ENCODE peak calls at places on chromosomes 11 and 22, in ten cellular contexts. Z is uterus, W is IMR-90, V is Peyer's patch, E is body of pancreas, N is prostate gland, G is stomach, Q is esophagus muscularis mucosa, A is tibial nerve, J is spleen. X is an unnamed sample.

GRCh38 chr11:26806209-26806608 is 84.3 kb upstream of the SLC5A12 start:
- DNase-seq in J (no peak), Z (no peak), Q (no peak), G (no peak), N (no peak), A (no peak), E (no peak), V (no peak), W (peak; percentile 22), X (no peak)

GRCh38 chr22:32951807-32952153 is 106.4 kb downstream of the SYN3 start:
- DNase-seq in V (no peak), N (no peak), Z (peak; percentile 23), E (peak; percentile 35), A (no peak), G (no peak), W (no peak), J (peak; percentile 75), Q (no peak), X (no peak)

GRCh38 chr11:58525037-58525614 is 17.2 kb upstream of the OR5B21 start:
- DNase-seq in N (no peak), E (peak; percentile 28), G (no peak), J (no peak), Z (no peak), V (peak; percentile 63), A (no peak), W (no peak), Q (no peak), X (no peak)

GRCh38 chr11:14381968-14382367 is 23.0 kb upstream of the RRAS2 start:
- DNase-seq in G (no peak), J (no peak), E (no peak), N (no peak), Z (no peak), W (no peak), Q (no peak), V (no peak), A (no peak), X (no peak)

GRCh38 chr11:128201006-128201405 is 386.4 kb downstream of the ETS1 start:
- DNase-seq in N (no peak), Q (no peak), E (no peak), W (no peak), J (no peak), V (no peak), Z (no peak), A (no peak), G (no peak), X (no peak)

GRCh38 chr11:63802637-63803414 is 10.4 kb upstream of the SPINDOC start:
- DNase-seq in Q (no peak), W (peak; percentile 57), J (peak; percentile 29), V (no peak), E (no peak), G (no peak), A (no peak), N (no peak), Z (no peak), X (no peak)

GRCh38 chr11:103633037-103633788 is 403.2 kb upstream of the DDI1 start:
- DNase-seq in E (no peak), V (no peak), Z (no peak), W (peak; percentile 59), A (no peak), G (no peak), Q (no peak), N (no peak), J (no peak), X (no peak)

GRCh38 chr11:16293204-16293681 is 63.1 kb downstream of the SOX6 start:
- DNase-seq in V (no peak), G (no peak), W (peak; percentile 76), Q (no peak), J (no peak), A (no peak), Z (no peak), E (no peak), N (no peak), X (no peak)

GRCh38 chr22:38348751-38349496 is 31.7 kb upstream of the CSNK1E start:
- DNase-seq in Q (peak; percentile 87), J (peak; percentile 56), E (no peak), Z (peak; percentile 8), N (no peak), V (no peak), W (no peak), A (peak; percentile 4), G (peak; percentile 21), X (no peak)

GRCh38 chr11:65417221-65417701 is 5.3 kb upstream of the NEAT1 start:
- DNase-seq in Q (no peak), E (peak; percentile 60), W (no peak), A (peak; percentile 34), V (peak; percentile 69), G (peak; percentile 44), N (peak; percentile 36), Z (peak; percentile 45), J (peak; percentile 92), X (peak; percentile 52)

GRCh38 chr22:37708580-37709444 is 12.0 kb downstream of the TRIOBP start:
- DNase-seq in Q (no peak), Z (no peak), J (peak; percentile 80), V (no peak), G (no peak), W (no peak), N (no peak), E (peak; percentile 25), A (no peak), X (no peak)

GRCh38 chr11:123137496-123138270 is 57.4 kb downstream of the CLMP start:
- DNase-seq in N (no peak), W (peak; percentile 75), Z (peak; percentile 79), J (peak; percentile 80), E (peak; percentile 48), Q (no peak), G (peak; percentile 47), V (peak; percentile 24), A (peak; percentile 79), X (peak; percentile 76)

GRCh38 chr22:22210375-22210774 is 34.2 kb upstream of the VPREB1 start:
- DNase-seq in J (no peak), A (no peak), W (peak; percentile 85), V (no peak), E (no peak), Q (no peak), G (no peak), Z (no peak), N (no peak), X (no peak)

GRCh38 chr11:34680206-34680605 is 59.3 kb downstream of the EHF start:
- DNase-seq in V (no peak), Z (no peak), G (no peak), J (no peak), W (peak; percentile 67), E (no peak), Q (no peak), A (no peak), N (no peak), X (no peak)

DNA sequence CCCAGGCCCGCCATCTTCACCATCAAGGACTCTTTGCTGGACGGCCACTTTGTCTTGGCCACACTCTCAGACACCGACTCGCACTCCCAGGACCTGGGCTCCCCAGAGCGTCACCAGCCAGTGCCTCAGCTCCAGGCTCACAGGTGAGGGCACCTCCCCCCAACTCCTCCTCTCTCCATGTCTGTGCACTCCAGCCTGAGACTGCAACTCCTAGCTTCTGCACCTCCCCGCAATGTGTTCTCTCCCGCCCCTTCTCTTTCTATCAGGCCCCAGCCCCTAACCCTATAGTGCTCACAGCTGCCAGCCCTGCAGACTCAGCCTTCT is 4.4 kb downstream of the RAD9A start:
- DNase-seq in V (no peak), A (no peak), G (no peak), N (no peak), Z (no peak), W (no peak), Q (no peak), J (no peak), E (no peak), X (no peak)
- TF ChIP-seq POLR2A in V (no peak), A (no peak), G (no peak), N (no peak), Z (no peak), W (no peak), Q (no peak), J (no peak), E (no peak), X (no peak)

DNA sequence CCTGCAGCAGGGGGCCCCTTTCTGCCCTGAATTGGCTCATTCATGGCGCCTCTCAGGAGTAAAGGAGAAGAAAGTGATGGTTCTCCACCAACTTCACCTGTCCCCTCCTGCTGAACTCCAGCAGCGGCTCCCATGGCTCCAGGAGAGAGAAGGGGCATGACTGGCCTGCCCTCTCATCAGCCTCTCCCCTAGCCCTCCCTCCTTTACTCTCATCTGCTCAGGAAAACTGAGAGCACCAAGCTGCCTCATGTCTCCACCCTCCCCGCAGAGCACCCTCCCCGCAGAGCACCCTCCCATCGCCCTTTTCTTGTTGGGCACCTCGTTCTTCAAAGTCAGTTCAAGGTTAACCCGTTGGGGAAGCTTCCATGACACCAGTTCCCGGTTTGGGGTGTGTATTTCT is 82.1 kb upstream of the ATXN10 start:
- DNase-seq in Q (no peak), J (no peak), G (no peak), V (no peak), W (no peak), A (no peak), E (no peak), N (no peak), Z (no peak), X (no peak)
- H3K36me3 ChIP-seq in Q (peaks cover 7% of the 10 kb centered on the region), J (no peaks in the 10 kb centered on the region), G (peaks cover 3% of the 10 kb centered on the region), V (no peaks in the 10 kb centered on the region), W (peaks cover 64% of the 10 kb centered on the region), A (no peaks in the 10 kb centered on the region), E (no peaks in the 10 kb centered on the region), N (no peaks in the 10 kb centered on the region), Z (no peaks in the 10 kb centered on the region), X (no peaks in the 10 kb centered on the region)

GRCh38 chr11:70230151-70230839 is 27.2 kb downstream of the FADD start:
- DNase-seq in N (no peak), Z (no peak), J (no peak), A (no peak), G (no peak), E (no peak), Q (no peak), W (no peak), V (no peak), X (no peak)

GRCh38 chr11:70230840-70231710 is 28.0 kb downstream of the FADD start:
- DNase-seq in J (no peak), Z (no peak), W (no peak), G (no peak), Q (no peak), A (no peak), E (no peak), N (no peak), V (no peak), X (no peak)

GRCh38 chr11:70229737-70230136 is 26.6 kb downstream of the FADD start:
- DNase-seq in A (no peak), N (no peak), Q (no peak), W (no peak), E (no peak), V (no peak), Z (no peak), G (no peak), J (no peak), X (no peak)

GRCh38 chr11:70225629-70226582 is 22.8 kb downstream of the FADD start:
- DNase-seq in J (no peak), Z (no peak), N (no peak), V (no peak), W (no peak), Q (no peak), G (peak; percentile 77), E (no peak), A (no peak), X (peak; percentile 35)

GRCh38 chr11:70226967-70227366 is 23.9 kb downstream of the FADD start:
- DNase-seq in G (no peak), J (no peak), A (no peak), N (no peak), Z (no peak), Q (no peak), W (no peak), V (no peak), E (no peak), X (no peak)
- TF ChIP-seq CTCF in G (no peak), J (no peak), A (no peak), N (no peak), Z (no peak), Q (no peak), W (peak; percentile 23), V (no peak), E (no peak), X (no peak)

GRCh38 chr11:83159901-83160865 is 3.3 kb downstream of the PCF11 start:
- DNase-seq in V (no peak), A (no peak), E (peak; percentile 44), Q (no peak), W (peak; percentile 49), N (peak; percentile 80), G (peak; percentile 53), Z (no peak), J (peak; percentile 17), X (no peak)
- TF ChIP-seq POLR2A in V (no peak), A (no peak), E (no peak), Q (no peak), W (peak; percentile 34), N (no peak), G (no peak), Z (no peak), J (no peak), X (no peak)

X was measured in testis.